ENCODE peak calls at places on chromosomes 11 and 22, in five cellular contexts. One of them, this sample, is unnamed.

GRCh38 chr11:36540998-36541397 is 26.8 kb upstream of the RAG1 start:
- DNase-seq in fibroblast of the aortic adventitia: peak
- DNase-seq in kidney: no peak
- DNase-seq in OCI-LY7: peak
- DNase-seq in left ventricle myocardium inferior: peak
- DNase-seq in this sample: peak

GRCh38 chr11:64562723-64563351 is 28.2 kb upstream of the SLC22A12 start:
- DNase-seq in OCI-LY7: no peak
- DNase-seq in left ventricle myocardium inferior: no peak
- DNase-seq in fibroblast of the aortic adventitia: no peak
- DNase-seq in kidney: peak
- DNase-seq in this sample: no peak

GRCh38 chr11:97772696-97773095 is 1248.1 kb upstream of the CNTN5 start:
- DNase-seq in OCI-LY7: no peak
- DNase-seq in left ventricle myocardium inferior: no peak
- DNase-seq in fibroblast of the aortic adventitia: peak
- DNase-seq in kidney: no peak
- DNase-seq in this sample: peak

GRCh38 chr22:35451602-35452001 is 51.7 kb downstream of the MCM5 start:
- DNase-seq in left ventricle myocardium inferior: no peak
- DNase-seq in fibroblast of the aortic adventitia: no peak
- DNase-seq in OCI-LY7: no peak
- DNase-seq in kidney: no peak
- DNase-seq in this sample: no peak

GRCh38 chr11:121321614-121322243 is 29.2 kb downstream of the SC5D start:
- DNase-seq in OCI-LY7: peak
- DNase-seq in kidney: no peak
- DNase-seq in left ventricle myocardium inferior: no peak
- DNase-seq in fibroblast of the aortic adventitia: peak
- DNase-seq in this sample: peak

GRCh38 chr11:132744771-132745170 is 787.5 kb downstream of the OPCML start:
- DNase-seq in fibroblast of the aortic adventitia: no peak
- DNase-seq in kidney: no peak
- DNase-seq in OCI-LY7: no peak
- DNase-seq in left ventricle myocardium inferior: no peak
- DNase-seq in this sample: no peak

GRCh38 chr11:47106839-47107520 is 69.7 kb downstream of the ARFGAP2 start:
- DNase-seq in OCI-LY7: peak
- DNase-seq in left ventricle myocardium inferior: no peak
- DNase-seq in fibroblast of the aortic adventitia: no peak
- DNase-seq in kidney: no peak
- DNase-seq in this sample: no peak

GRCh38 chr11:26134481-26135355 is 197.2 kb upstream of the ANO3 start:
- DNase-seq in OCI-LY7: peak
- DNase-seq in fibroblast of the aortic adventitia: peak
- DNase-seq in kidney: no peak
- DNase-seq in left ventricle myocardium inferior: no peak
- DNase-seq in this sample: peak

GRCh38 chr11:55624531-55624930 is 10.4 kb upstream of the OR4P4 start:
- DNase-seq in OCI-LY7: no peak
- DNase-seq in fibroblast of the aortic adventitia: no peak
- DNase-seq in kidney: no peak
- DNase-seq in left ventricle myocardium inferior: no peak
- DNase-seq in this sample: no peak

GRCh38 chr11:19929147-19929546 is 216.5 kb downstream of the NAV2 start:
- DNase-seq in OCI-LY7: no peak
- DNase-seq in kidney: no peak
- DNase-seq in fibroblast of the aortic adventitia: no peak
- DNase-seq in left ventricle myocardium inferior: no peak
- DNase-seq in this sample: peak

GRCh38 chr11:33177676-33178336 is 16.5 kb upstream of the CSTF3 start:
- DNase-seq in left ventricle myocardium inferior: no peak
- DNase-seq in OCI-LY7: no peak
- DNase-seq in kidney: no peak
- DNase-seq in fibroblast of the aortic adventitia: no peak
- DNase-seq in this sample: no peak

DNA sequence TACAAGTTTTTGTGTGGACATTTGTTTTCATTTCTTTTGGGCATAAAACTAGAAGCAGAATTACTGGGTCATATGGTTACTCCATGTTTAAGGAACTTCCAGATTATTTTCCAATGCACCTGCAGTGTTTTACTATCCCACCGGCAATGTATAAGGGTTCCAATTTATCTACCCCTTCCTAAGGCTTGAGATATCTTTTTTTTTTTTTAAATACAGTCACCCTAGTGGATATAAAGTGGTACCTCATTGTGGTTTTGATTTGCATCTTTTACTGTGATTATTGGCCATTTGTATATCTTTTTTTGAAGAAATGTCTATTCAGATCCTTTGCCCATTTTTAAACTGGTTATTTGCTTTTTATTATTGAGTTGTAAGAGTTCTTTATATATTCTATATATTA is 34.6 kb upstream of the UCP3 start:
- DNase-seq in left ventricle myocardium inferior: no peak
- DNase-seq in fibroblast of the aortic adventitia: no peak
- DNase-seq in OCI-LY7: no peak
- DNase-seq in kidney: no peak
- DNase-seq in this sample: no peak
- TF ChIP-seq CTCF in left ventricle myocardium inferior: no peak
- TF ChIP-seq CTCF in fibroblast of the aortic adventitia: no peak
- TF ChIP-seq CTCF in OCI-LY7: no peak
- TF ChIP-seq CTCF in kidney: no peak
- TF ChIP-seq CTCF in this sample: no peak

DNA sequence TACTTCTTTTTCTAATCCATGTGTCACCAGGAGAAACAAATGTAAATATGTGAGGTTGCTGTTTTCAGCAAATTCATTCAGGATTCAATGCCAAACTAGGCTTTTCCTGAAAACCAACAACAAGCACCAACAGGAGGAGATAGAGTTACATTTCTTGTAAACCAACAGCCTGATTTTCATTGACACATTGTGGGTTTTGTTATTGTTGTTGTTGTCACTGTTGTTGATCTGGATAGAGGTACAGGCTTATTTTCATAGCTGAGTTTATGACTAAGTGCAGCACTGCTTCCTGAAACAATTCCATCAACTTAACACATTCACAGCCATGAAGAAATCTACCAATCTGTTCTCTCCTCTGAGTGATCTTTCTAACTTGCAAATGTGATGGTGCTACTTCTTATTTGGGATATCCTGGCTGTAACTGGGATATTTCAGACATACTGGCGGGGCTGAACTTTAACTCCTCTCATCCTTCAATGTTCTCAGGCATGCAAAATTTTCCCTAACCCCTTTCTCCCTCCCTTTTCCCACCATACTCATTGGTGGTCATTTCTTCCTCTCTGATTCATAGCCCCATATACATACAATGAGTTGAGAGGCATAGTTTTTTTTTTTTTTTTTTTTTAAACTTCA is 65.5 kb downstream of the ME3 start:
- DNase-seq in fibroblast of the aortic adventitia: peak
- DNase-seq in left ventricle myocardium inferior: no peak
- DNase-seq in OCI-LY7: no peak
- DNase-seq in kidney: no peak
- DNase-seq in this sample: peak
- TF ChIP-seq CTCF in fibroblast of the aortic adventitia: peak
- TF ChIP-seq CTCF in left ventricle myocardium inferior: no peak
- TF ChIP-seq CTCF in OCI-LY7: no peak
- TF ChIP-seq CTCF in kidney: no peak
- TF ChIP-seq CTCF in this sample: peak

GRCh38 chr22:24805790-24806662 is at the start of gene SGSM1:
- DNase-seq in left ventricle myocardium inferior: peak
- DNase-seq in OCI-LY7: no peak
- DNase-seq in fibroblast of the aortic adventitia: no peak
- DNase-seq in kidney: peak
- DNase-seq in this sample: peak
- TF ChIP-seq CTCF in left ventricle myocardium inferior: no peak
- TF ChIP-seq CTCF in OCI-LY7: no peak
- TF ChIP-seq CTCF in fibroblast of the aortic adventitia: no peak
- TF ChIP-seq CTCF in kidney: no peak
- TF ChIP-seq CTCF in this sample: no peak

DNA sequence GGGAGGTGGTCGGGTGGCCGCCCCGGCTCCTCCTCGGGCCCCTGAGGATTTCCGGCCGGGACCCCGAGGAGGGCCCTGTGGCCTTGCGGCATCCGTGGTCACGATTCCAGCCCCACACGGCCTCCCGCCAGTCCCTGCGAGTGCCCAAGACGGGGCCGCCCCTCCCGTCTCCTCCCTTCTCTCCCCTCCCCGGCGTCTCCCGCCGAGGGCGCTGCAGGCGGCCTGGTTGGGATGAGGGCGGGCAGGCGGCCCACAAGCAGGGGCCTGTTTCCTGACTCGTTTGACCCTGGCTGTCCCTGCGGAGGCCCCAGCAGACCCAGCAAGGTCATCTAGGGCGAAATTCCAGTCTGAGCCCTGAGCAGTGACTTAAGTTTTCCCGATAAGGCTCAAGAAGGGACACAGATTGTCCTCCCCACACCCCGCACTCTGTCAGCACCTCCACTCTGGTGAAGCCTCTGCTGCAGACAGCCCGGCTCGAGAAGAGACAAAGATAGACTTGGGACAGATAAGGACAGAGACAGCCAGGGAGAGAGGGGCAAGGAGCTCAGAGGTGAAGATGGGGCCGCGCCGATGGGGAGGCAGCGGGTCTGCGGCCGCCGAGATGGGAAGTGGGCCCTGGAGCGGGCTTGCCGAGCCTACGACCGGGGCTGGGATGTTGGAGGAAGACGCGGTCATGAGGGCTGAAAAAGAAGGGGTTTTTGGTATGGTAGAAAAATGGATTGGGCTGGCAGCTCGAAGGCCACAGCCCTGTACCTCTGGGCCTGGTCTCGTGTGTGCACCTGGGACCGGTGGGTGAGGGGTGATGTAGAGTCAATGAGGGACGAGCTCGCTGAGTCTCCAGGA is 95.0 kb downstream of the SWAP70 start:
- DNase-seq in left ventricle myocardium inferior: peak
- DNase-seq in fibroblast of the aortic adventitia: peak
- DNase-seq in kidney: peak
- DNase-seq in OCI-LY7: peak
- DNase-seq in this sample: peak
- TF ChIP-seq CTCF in left ventricle myocardium inferior: peak
- TF ChIP-seq CTCF in fibroblast of the aortic adventitia: peak
- TF ChIP-seq CTCF in kidney: peak
- TF ChIP-seq CTCF in OCI-LY7: no peak
- TF ChIP-seq CTCF in this sample: peak

DNA sequence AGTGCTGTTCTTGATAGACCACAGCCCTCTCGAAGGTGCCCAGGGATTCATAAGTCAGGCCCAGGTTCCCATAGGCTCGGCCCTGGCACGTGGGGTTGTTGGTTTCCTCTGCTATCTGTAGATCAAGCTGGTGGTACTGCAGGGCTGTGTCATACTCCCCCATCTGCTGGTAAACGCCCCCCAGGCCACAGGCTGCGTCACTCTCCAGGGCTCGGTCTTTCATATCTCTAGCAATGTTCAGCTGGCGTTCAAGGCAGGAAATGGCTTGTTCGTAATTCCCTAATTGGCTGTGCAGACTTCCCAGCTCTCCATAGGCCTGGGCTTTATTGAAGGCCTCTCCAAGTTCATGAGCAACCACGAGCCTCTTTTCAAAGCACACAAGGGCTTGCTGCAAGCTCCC is 186.3 kb upstream of the PITPNB start:
- DNase-seq in kidney: no peak
- DNase-seq in fibroblast of the aortic adventitia: peak
- DNase-seq in OCI-LY7: no peak
- DNase-seq in left ventricle myocardium inferior: no peak
- DNase-seq in this sample: no peak
- TF ChIP-seq CTCF in kidney: no peak
- TF ChIP-seq CTCF in fibroblast of the aortic adventitia: no peak
- TF ChIP-seq CTCF in OCI-LY7: no peak
- TF ChIP-seq CTCF in left ventricle myocardium inferior: no peak
- TF ChIP-seq CTCF in this sample: no peak

GRCh38 chr11:65722261-65722660 is 1.7 kb upstream of the RNASEH2C start:
- DNase-seq in OCI-LY7: no peak
- DNase-seq in left ventricle myocardium inferior: no peak
- DNase-seq in fibroblast of the aortic adventitia: no peak
- DNase-seq in kidney: no peak
- DNase-seq in this sample: no peak

GRCh38 chr11:65727865-65728264 is 7.3 kb upstream of the RNASEH2C start:
- DNase-seq in fibroblast of the aortic adventitia: no peak
- DNase-seq in left ventricle myocardium inferior: no peak
- DNase-seq in OCI-LY7: no peak
- DNase-seq in kidney: no peak
- DNase-seq in this sample: no peak

DNA sequence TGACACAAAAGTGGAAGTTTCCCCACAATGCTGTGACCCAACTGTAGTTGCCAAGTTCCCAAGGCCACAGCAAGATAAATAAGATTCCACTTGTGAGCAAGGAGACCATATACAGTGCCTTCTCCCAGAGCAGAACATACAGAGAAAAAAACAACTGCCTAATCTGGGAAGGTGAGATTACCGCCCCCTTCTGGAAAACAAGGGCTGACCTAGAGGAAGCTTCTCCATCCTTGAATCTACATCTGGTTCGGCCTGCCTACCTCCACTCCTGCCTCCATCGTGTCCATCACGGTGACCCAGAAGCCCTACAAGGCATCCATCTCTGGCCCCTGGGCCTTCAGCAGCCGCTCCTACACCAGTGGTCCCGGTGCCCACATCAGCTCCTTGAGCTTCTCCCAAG is 6.1 kb upstream of the RNASEH2C start:
- DNase-seq in fibroblast of the aortic adventitia: no peak
- DNase-seq in kidney: no peak
- DNase-seq in left ventricle myocardium inferior: no peak
- DNase-seq in OCI-LY7: no peak
- DNase-seq in this sample: no peak
- TF ChIP-seq CTCF in fibroblast of the aortic adventitia: no peak
- TF ChIP-seq CTCF in kidney: no peak
- TF ChIP-seq CTCF in left ventricle myocardium inferior: peak
- TF ChIP-seq CTCF in OCI-LY7: peak
- TF ChIP-seq CTCF in this sample: peak

GRCh38 chr11:59283311-59283710 is 70.6 kb upstream of the MPEG1 start:
- DNase-seq in kidney: no peak
- DNase-seq in left ventricle myocardium inferior: no peak
- DNase-seq in fibroblast of the aortic adventitia: no peak
- DNase-seq in OCI-LY7: no peak
- DNase-seq in this sample: no peak

GRCh38 chr11:59285716-59286260 is 72.9 kb upstream of the OR5AN1 start:
- DNase-seq in left ventricle myocardium inferior: no peak
- DNase-seq in kidney: no peak
- DNase-seq in fibroblast of the aortic adventitia: no peak
- DNase-seq in OCI-LY7: no peak
- DNase-seq in this sample: peak

GRCh38 chr11:59283825-59284772 is 71.4 kb upstream of the MPEG1 start:
- DNase-seq in kidney: no peak
- DNase-seq in OCI-LY7: peak
- DNase-seq in left ventricle myocardium inferior: no peak
- DNase-seq in fibroblast of the aortic adventitia: peak
- DNase-seq in this sample: peak

GRCh38 chr11:59284773-59285129 is 72.0 kb upstream of the MPEG1 start:
- DNase-seq in OCI-LY7: no peak
- DNase-seq in left ventricle myocardium inferior: no peak
- DNase-seq in fibroblast of the aortic adventitia: no peak
- DNase-seq in kidney: no peak
- DNase-seq in this sample: no peak

DNA sequence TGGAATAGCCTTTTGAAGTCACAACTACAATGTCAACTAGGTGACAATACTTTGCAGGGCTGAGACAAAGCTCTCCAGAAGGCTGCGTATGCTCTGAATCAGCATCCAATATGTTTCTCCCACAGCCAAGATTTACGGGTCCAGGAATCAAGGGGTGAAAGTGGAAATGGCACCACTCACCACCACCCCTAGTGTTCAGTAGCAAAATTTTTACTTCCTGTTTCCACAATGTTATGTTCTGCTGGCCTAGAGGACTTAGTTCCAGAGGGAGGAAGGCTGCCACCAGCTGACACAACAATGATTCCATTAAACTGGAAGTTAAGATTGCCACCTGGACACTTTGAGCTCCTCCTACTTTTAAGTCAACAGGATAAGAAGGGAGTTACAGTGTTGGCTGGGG is 68.5 kb upstream of the MPEG1 start:
- DNase-seq in kidney: no peak
- DNase-seq in left ventricle myocardium inferior: no peak
- DNase-seq in fibroblast of the aortic adventitia: no peak
- DNase-seq in OCI-LY7: no peak
- DNase-seq in this sample: no peak
- TF ChIP-seq CTCF in kidney: no peak
- TF ChIP-seq CTCF in left ventricle myocardium inferior: no peak
- TF ChIP-seq CTCF in fibroblast of the aortic adventitia: no peak
- TF ChIP-seq CTCF in OCI-LY7: peak
- TF ChIP-seq CTCF in this sample: no peak